ENCODE peak calls at places on chromosomes 12 and 14, in six cellular contexts. P, C, T, V, L and W are unnamed samples.

GRCh38 chr12:68418137-68418460 is 85.9 kb upstream of the MDM1 start:
- DNase-seq in C (no peak), T (no peak), L (no peak), V (no peak), P (no peak), W (no peak)

GRCh38 chr12:115998119-115998633 is 279.3 kb downstream of the MED13L start:
- DNase-seq in V (peak), P (peak), C (peak), T (peak), L (peak), W (peak)

GRCh38 chr14:39267592-39268112 is 33.9 kb downstream of the MIA2 start:
- DNase-seq in P (no peak), L (no peak), C (no peak), V (peak), T (no peak), W (no peak)

GRCh38 chr12:108724054-108724889 is 7.0 kb downstream of the CORO1C start:
- DNase-seq in V (peak), P (peak), C (peak), L (peak), T (peak), W (peak)

GRCh38 chr12:71476513-71476912 is 36.9 kb downstream of the LGR5 start:
- DNase-seq in L (no peak), V (no peak), T (no peak), P (no peak), C (peak), W (peak)

GRCh38 chr14:62015945-62016344 is 253.7 kb downstream of the SNAPC1 start:
- DNase-seq in P (no peak), T (no peak), C (no peak), L (no peak), V (no peak), W (peak)

GRCh38 chr12:97595423-97595822 is 132.8 kb downstream of the RMST start:
- DNase-seq in L (no peak), P (no peak), T (no peak), C (no peak), V (no peak), W (no peak)

GRCh38 chr14:56202256-56202655 is 84.0 kb downstream of the PELI2 start:
- DNase-seq in T (no peak), L (no peak), V (no peak), P (no peak), C (no peak), W (no peak)

GRCh38 chr12:12010277-12011031 is 60.3 kb upstream of the BCL2L14 start:
- DNase-seq in T (no peak), V (peak), P (no peak), C (peak), L (no peak), W (peak)

GRCh38 chr12:69405466-69405865 is 45.9 kb downstream of the YEATS4 start:
- DNase-seq in V (no peak), C (peak), P (no peak), T (peak), L (no peak), W (peak)

GRCh38 chr12:72207094-72207493 is 65.1 kb upstream of the TRHDE start:
- DNase-seq in C (no peak), V (no peak), T (no peak), P (no peak), L (no peak), W (no peak)

GRCh38 chr12:113909776-113910420 is 56.2 kb downstream of the RBM19 start:
- DNase-seq in L (no peak), T (no peak), V (no peak), C (no peak), P (no peak), W (no peak)

GRCh38 chr12:65853489-65854157 is 29.3 kb downstream of the HMGA2 start:
- DNase-seq in P (no peak), L (no peak), C (peak), V (no peak), T (peak), W (peak)

GRCh38 chr14:97029800-97030199 is 232.6 kb downstream of the VRK1 start:
- DNase-seq in P (no peak), V (peak), T (no peak), L (no peak), C (no peak), W (no peak)

GRCh38 chr12:62767506-62767905 is 167.4 kb downstream of the PPM1H start:
- DNase-seq in V (no peak), P (no peak), C (peak), L (no peak), T (peak), W (peak)

GRCh38 chr14:106134901-106135300 is 608.5 kb downstream of the TMEM121 start:
- DNase-seq in C (no peak), V (no peak), L (no peak), T (no peak), P (no peak), W (no peak)

GRCh38 chr12:116813271-116814041 is 67.8 kb downstream of the HRK start:
- DNase-seq in C (peak), P (no peak), T (no peak), V (no peak), L (no peak), W (no peak)

GRCh38 chr14:61690982-61691381 is 4.3 kb upstream of the HIF1A start:
- DNase-seq in V (no peak), P (peak), T (no peak), L (no peak), C (no peak), W (no peak)

DNA sequence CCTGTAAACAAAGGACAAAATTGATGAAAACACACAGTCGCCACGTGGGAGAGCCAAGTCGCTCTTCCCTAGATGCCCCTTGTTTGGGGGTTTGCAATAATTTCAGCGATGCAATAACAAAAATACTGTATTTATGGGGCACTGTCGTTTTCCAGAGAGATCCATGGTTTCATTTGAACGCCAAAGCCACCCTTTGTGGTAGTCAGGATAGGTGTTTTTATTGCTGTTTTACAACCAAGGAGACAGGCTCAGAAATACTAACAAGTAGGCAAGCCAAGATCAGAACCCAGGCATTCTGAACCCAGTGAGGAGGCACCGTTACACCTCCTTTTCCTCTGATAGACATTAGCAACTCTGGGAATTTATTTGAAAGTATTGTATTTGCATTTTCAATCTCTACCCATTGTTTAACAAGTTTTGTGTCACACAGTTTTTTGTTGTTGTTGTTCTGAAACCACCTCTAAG is 827 bp upstream of the BTBD7 start:
- DNase-seq in V (peak), P (no peak), L (no peak), T (no peak), C (no peak), W (peak)
- H2AFZ ChIP-seq in V (peak), P (peak), L (no peak), T (peak), C (peak), W (peak)

DNA sequence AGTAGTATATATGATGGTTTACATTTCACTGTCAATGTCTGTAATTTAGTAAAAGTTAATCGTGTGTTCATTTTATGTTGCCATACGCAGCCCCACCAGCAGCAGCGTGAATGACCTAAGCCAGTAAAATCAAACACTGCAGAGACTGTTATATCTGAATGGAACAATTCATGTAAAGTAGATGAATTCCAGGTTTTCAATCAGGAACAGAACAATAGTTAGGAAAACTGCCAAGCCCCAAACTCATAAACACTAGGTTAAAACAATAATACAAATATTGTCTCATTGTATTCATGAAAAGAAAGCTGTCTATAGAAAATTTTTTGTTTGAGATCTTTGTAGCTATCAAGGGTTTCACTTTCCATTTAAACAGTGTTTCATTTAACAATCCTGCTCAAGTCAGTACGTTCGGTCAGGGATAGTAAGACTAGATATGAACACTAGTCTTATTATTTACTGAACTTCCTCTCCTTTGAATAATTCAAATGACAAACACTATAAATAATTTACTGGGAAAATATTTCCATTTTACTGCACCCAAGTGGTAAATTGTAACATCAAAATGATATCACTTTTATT is 256.8 kb upstream of the FLRT2 start:
- DNase-seq in L (no peak), C (no peak), V (no peak), T (peak), P (no peak), W (peak)
- H2AFZ ChIP-seq in L (no peak), C (no peak), V (no peak), T (peak), P (no peak), W (peak)

DNA sequence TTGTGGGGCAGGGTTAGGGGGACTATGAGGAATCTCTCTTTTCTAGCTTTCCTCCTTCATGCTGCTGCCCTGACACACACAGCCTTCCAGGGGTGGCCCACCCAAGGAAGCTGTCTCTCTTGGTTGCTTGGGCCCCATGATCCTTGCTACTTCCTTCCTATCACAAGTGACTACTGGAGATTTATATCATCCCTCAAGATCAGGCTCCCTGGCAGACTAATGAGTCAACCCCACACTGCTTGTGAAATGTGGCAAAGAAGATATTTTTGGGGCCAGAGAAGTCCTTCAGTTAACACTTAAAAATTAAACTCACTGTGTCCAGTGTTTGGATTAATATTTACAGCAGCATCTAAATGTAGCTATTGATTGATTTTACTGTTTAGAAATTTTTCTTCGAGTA is 1.5 kb downstream of the OR4E1 start:
- DNase-seq in L (no peak), C (no peak), V (no peak), P (no peak), T (peak), W (no peak)
- H2AFZ ChIP-seq in L (no peak), C (no peak), V (no peak), P (no peak), T (no peak), W (no peak)

GRCh38 chr14:22982013-22982476 is 306 bp downstream of the AJUBA start:
- DNase-seq in V (no peak), P (no peak), L (peak), C (no peak), T (peak), W (no peak)
- H2AFZ ChIP-seq in V (no peak), P (peak), L (no peak), C (peak), T (peak), W (peak)

GRCh38 chr12:128276542-128276941 is 9.6 kb downstream of the TMEM132C start:
- DNase-seq in L (no peak), P (no peak), V (no peak), C (no peak), T (no peak), W (no peak)
- H2AFZ ChIP-seq in L (no peak), P (no peak), V (no peak), C (no peak), T (no peak), W (no peak)

GRCh38 chr14:54256156-54256555 is 140.7 kb upstream of the CDKN3 start:
- DNase-seq in L (no peak), V (no peak), C (no peak), P (no peak), T (no peak), W (no peak)
- H2AFZ ChIP-seq in L (no peak), V (no peak), C (no peak), P (no peak), T (no peak), W (no peak)

GRCh38 chr12:46470039-46470627 is 97.6 kb upstream of the SLC38A2 start:
- DNase-seq in T (no peak), C (no peak), V (no peak), P (no peak), L (no peak), W (no peak)

GRCh38 chr12:46472144-46472705 is 99.7 kb upstream of the SLC38A2 start:
- DNase-seq in P (no peak), T (no peak), V (no peak), L (no peak), C (no peak), W (no peak)

GRCh38 chr12:46472893-46473633 is 100.5 kb upstream of the SLC38A2 start:
- DNase-seq in T (peak), L (no peak), C (peak), P (no peak), V (no peak), W (no peak)

GRCh38 chr12:46471404-46471803 is 98.8 kb upstream of the SLC38A2 start:
- DNase-seq in T (no peak), V (no peak), C (no peak), L (no peak), P (no peak), W (no peak)

GRCh38 chr12:46470975-46471374 is 98.4 kb upstream of the SLC38A2 start:
- DNase-seq in T (no peak), P (no peak), V (no peak), L (no peak), C (no peak), W (peak)
- H2AFZ ChIP-seq in T (no peak), P (no peak), V (no peak), L (no peak), C (no peak), W (no peak)

GRCh38 chr12:14993537-14994266 is 20.9 kb downstream of the PDE6H start:
- DNase-seq in C (peak), T (no peak), P (no peak), V (no peak), L (no peak), W (peak)
- H2AFZ ChIP-seq in C (peak), T (no peak), P (no peak), V (no peak), L (no peak), W (no peak)

GRCh38 chr12:107670999-107671643 is 14.5 kb upstream of the PWP1 start:
- DNase-seq in V (peak), P (peak), L (peak), T (peak), C (no peak), W (peak)
- H2AFZ ChIP-seq in V (no peak), P (no peak), L (no peak), T (no peak), C (no peak), W (no peak)